ENCODE peak calls at places on chromosomes 3 and 15, in eight cellular contexts. L is amniotic stem cell; Z is NCI-H1417; S is COLO829; P is renal cortical epithelial cell; X is bronchial epithelial cell; N is HEK293T; O is naive thymus-derived CD8-positive, alpha-beta T cell. I is an unnamed sample.

GRCh38 chr15:62901916-62902554 is 140.5 kb upstream of the TPM1 start:
- DNase-seq in X (peak), Z (peak), O (no peak), S (no peak), L (no peak), P (peak), N (no peak), I (no peak)

GRCh38 chr15:70199601-70200000 is 101.9 kb upstream of the TLE3 start:
- DNase-seq in X (no peak), P (no peak), S (no peak), Z (no peak), N (no peak), L (no peak), O (no peak), I (no peak)

GRCh38 chr15:58440922-58441321 is 9.1 kb downstream of the LIPC start:
- DNase-seq in P (no peak), Z (no peak), L (no peak), S (no peak), X (peak), O (no peak), N (no peak), I (no peak)

GRCh38 chr3:189237516-189237915 is 65.7 kb downstream of the TPRG1 start:
- DNase-seq in S (no peak), L (no peak), O (no peak), N (no peak), Z (no peak), X (no peak), P (peak), I (peak)

GRCh38 chr15:63051701-63052066 is 9.1 kb downstream of the TPM1 start:
- DNase-seq in P (no peak), Z (no peak), N (no peak), O (no peak), L (no peak), S (no peak), X (no peak), I (no peak)

GRCh38 chr3:113516115-113516505 is 1.2 kb upstream of the SPICE1 start:
- DNase-seq in Z (no peak), O (peak), P (no peak), X (peak), N (no peak), S (no peak), L (no peak), I (no peak)

GRCh38 chr3:135966349-135966695 is 794 bp downstream of the PPP2R3A start:
- DNase-seq in S (no peak), N (peak), L (no peak), O (no peak), X (peak), P (no peak), Z (peak), I (no peak)

GRCh38 chr15:38534691-38535090 is 29.9 kb downstream of the RASGRP1 start:
- DNase-seq in Z (no peak), O (no peak), S (no peak), X (no peak), P (no peak), L (no peak), N (no peak), I (no peak)

GRCh38 chr3:194065119-194065392 is 70.9 kb upstream of the HES1 start:
- DNase-seq in S (no peak), L (no peak), O (no peak), X (no peak), Z (no peak), P (no peak), N (no peak), I (no peak)

I was measured in astrocyte.